ENCODE peak calls at places on chromosomes 16 and 17, in six cellular contexts. V is IMR-90, H is neuronal stem cell, F is trophoblast cell, X is mesendoderm, O is mesenchymal stem cell. S is an unnamed sample.

GRCh38 chr17:77872714-77873517 is 85.6 kb upstream of the TNRC6C start:
- DNase-seq in V (no peak), H (no peak), F (no peak), X (no peak), O (no peak), S (no peak)

GRCh38 chr17:6698004-6698403 is 15.2 kb downstream of the SLC13A5 start:
- DNase-seq in V (no peak), H (no peak), F (no peak), X (no peak), O (no peak), S (no peak)

GRCh38 chr16:13902677-13903076 is 17.3 kb upstream of the ERCC4 start:
- DNase-seq in V (peak; percentile 58), H (no peak), F (no peak), X (no peak), O (no peak), S (no peak)

GRCh38 chr16:88078111-88078775 is 127.0 kb downstream of the BANP start:
- DNase-seq in V (no peak), H (no peak), F (no peak), X (no peak), O (no peak), S (no peak)

GRCh38 chr16:25198021-25198420 is 18.7 kb upstream of the AQP8 start:
- DNase-seq in V (peak; percentile 18), H (no peak), F (no peak), X (no peak), O (no peak), S (no peak)

GRCh38 chr17:74873874-74874614 is 1.2 kb upstream of the FDXR start:
- DNase-seq in V (no peak), H (no peak), F (no peak), X (no peak), O (peak; percentile 25), S (no peak)

GRCh38 chr17:18038149-18038850 is 668 bp downstream of the ATPAF2 start:
- DNase-seq in V (peak; percentile 16), H (no peak), F (no peak), X (peak; percentile 24), O (peak; percentile 11), S (no peak)

GRCh38 chr16:15971435-15971805 is 22.0 kb downstream of the ABCC1 start:
- DNase-seq in V (no peak), H (no peak), F (no peak), X (peak; percentile 27), O (no peak), S (peak; percentile 71)

GRCh38 chr17:44210342-44211192 is 8.9 kb downstream of the UBTF start:
- DNase-seq in V (peak; percentile 85), H (peak; percentile 78), F (peak; percentile 82), X (peak; percentile 93), O (peak; percentile 86), S (peak; percentile 98)

GRCh38 chr17:79919164-79919585 is 79.9 kb upstream of the CBX4 start:
- DNase-seq in V (no peak), H (no peak), F (no peak), X (no peak), O (no peak), S (no peak)

GRCh38 chr16:57374067-57374534 is 1.8 kb downstream of the CX3CL1 start:
- DNase-seq in V (peak; percentile 62), H (no peak), F (no peak), X (no peak), O (no peak), S (no peak)

GRCh38 chr17:16995930-16996329 is 24.0 kb upstream of the TNFRSF13B start:
- DNase-seq in V (no peak), H (no peak), F (no peak), X (no peak), O (no peak), S (no peak)

GRCh38 chr17:692116-692515 is 22.5 kb downstream of the VPS53 start:
- DNase-seq in V (peak; percentile 89), H (no peak), F (no peak), X (no peak), O (peak; percentile 27), S (no peak)

GRCh38 chr17:63694974-63695773 is 4.8 kb downstream of the LIMD2 start:
- DNase-seq in V (no peak), H (no peak), F (no peak), X (no peak), O (no peak), S (no peak)

GRCh38 chr17:8892338-8892690 is 24.8 kb upstream of the PIK3R6 start:
- DNase-seq in V (no peak), H (no peak), F (no peak), X (no peak), O (no peak), S (no peak)

GRCh38 chr16:66373667-66374066 is 7.2 kb downstream of the CDH5 start:
- DNase-seq in V (no peak), H (no peak), F (no peak), X (no peak), O (no peak), S (no peak)

GRCh38 chr17:17004251-17004996 is 32.5 kb upstream of the TNFRSF13B start:
- DNase-seq in V (no peak), H (no peak), F (no peak), X (no peak), O (no peak), S (no peak)

GRCh38 chr17:45883063-45883462 is 11.3 kb upstream of the MAPT start:
- DNase-seq in V (no peak), H (no peak), F (no peak), X (no peak), O (no peak), S (no peak)

GRCh38 chr17:82003411-82004381 is 19.0 kb downstream of the CENPX start:
- DNase-seq in V (peak; percentile 95), H (no peak), F (peak; percentile 97), X (peak; percentile 87), O (peak; percentile 98), S (no peak)

GRCh38 chr17:28467456-28468025 is 5.9 kb upstream of the SLC13A2 start:
- DNase-seq in V (peak; percentile 33), H (no peak), F (no peak), X (no peak), O (peak; percentile 68), S (no peak)

DNA sequence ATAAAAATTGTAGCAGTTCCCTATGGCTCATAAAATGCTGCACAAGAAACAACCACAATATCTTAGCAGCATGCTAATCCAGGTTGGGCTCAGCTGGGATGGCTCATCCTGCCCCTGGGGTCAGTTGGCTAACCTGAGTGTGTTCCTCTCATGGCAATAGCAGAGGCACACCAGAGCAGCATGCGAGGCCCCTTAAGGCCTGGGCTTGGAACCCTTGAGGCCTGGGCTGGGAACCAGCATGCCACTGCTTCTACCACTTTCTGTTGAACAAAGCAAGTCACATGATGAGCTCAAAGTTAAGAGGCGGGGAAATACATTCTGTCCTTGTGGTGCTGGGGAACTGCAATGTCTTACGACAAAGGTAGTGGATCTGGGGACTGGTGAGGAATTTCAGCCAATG is 154.4 kb upstream of the FOXF1 start:
- DNase-seq in V (no peak), H (no peak), F (no peak), X (peak; percentile 45), O (no peak), S (no peak)
- H2AK5ac ChIP-seq in V (peak overlapping the region; percentile 99), H (no peak overlapping the region), F (no peak overlapping the region), X (no peak overlapping the region), O (no peak overlapping the region), S (no peak overlapping the region)

GRCh38 chr17:66185842-66186241 is 6.1 kb downstream of the CEP112 start:
- DNase-seq in V (no peak), H (no peak), F (no peak), X (no peak), O (no peak), S (no peak)

GRCh38 chr17:66191607-66192377 is at the start of gene CEP112:
- DNase-seq in V (peak; percentile 53), H (peak; percentile 91), F (peak; percentile 54), X (peak; percentile 90), O (peak; percentile 74), S (peak; percentile 97)

GRCh38 chr17:66192378-66192687 is 400 bp upstream of the CEP112 start:
- DNase-seq in V (no peak), H (no peak), F (no peak), X (no peak), O (no peak), S (no peak)

GRCh38 chr17:66187718-66188117 is 4.2 kb downstream of the CEP112 start:
- DNase-seq in V (no peak), H (no peak), F (no peak), X (no peak), O (no peak), S (no peak)

DNA sequence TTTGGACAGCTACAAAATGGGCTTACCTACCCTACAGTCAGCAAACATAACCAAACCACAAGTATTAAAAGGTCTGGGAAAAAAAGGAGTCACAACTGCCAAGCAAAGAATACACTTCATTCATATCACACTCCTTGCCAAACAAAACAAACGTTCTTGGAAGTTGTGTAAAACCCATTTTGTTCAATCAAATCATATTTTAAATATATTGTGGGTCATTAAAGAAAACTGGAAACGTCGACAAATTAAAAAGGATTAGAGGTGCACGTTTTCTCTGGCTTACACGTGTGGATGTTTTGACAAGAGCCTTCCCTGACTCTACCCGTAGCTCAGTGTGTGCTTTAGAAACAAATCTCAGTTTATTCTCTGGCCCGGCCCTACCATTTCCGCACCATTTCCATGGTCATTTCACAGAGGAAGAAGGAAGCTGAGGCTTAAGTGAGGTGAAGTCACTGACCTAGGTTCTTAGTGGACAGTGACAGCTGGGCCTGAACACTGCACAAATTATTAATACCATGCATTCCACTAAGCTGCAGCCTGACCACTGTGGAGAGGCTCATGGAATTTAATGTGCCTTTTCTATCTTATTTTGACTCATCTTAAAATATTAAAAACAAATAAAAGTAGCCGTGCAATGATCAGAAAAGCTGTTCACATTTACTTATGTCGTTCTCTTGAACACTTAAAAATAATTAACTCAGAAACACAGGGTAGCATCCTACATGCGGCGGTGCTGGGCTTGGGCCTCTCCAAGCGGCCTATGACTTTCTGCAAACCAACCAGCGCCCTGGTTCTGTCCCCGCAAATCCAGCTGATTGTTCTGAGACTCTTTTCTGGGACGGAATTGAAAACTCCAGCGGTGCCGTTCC is 961 bp downstream of the CEP112 start:
- DNase-seq in V (peak; percentile 79), H (no peak), F (no peak), X (no peak), O (peak; percentile 49), S (no peak)
- H3K9ac ChIP-seq in V (peak overlapping the region; percentile 76), H (peak overlapping the region; percentile 78), F (no peak overlapping the region), X (peak overlapping the region; percentile 86), O (peak overlapping the region; percentile 91), S (peak overlapping the region; percentile 13)

GRCh38 chr16:28596840-28597691 is at the start of gene SULT1A2:
- DNase-seq in V (no peak), H (no peak), F (no peak), X (peak; percentile 68), O (no peak), S (peak; percentile 56)

GRCh38 chr16:28592511-28592910 is 4.3 kb downstream of the SULT1A2 start:
- DNase-seq in V (no peak), H (no peak), F (no peak), X (no peak), O (no peak), S (no peak)

GRCh38 chr16:28597692-28598261 is 927 bp upstream of the SULT1A2 start:
- DNase-seq in V (no peak), H (peak; percentile 29), F (no peak), X (peak; percentile 77), O (no peak), S (peak; percentile 65)

GRCh38 chr16:28592979-28593553 is 3.8 kb downstream of the SULT1A2 start:
- DNase-seq in V (no peak), H (no peak), F (no peak), X (no peak), O (no peak), S (no peak)

GRCh38 chr16:28596115-28596630 is 677 bp downstream of the SULT1A2 start:
- DNase-seq in V (no peak), H (no peak), F (no peak), X (no peak), O (no peak), S (peak; percentile 20)
- H3K23ac ChIP-seq in V (no peak overlapping the region), H (no peak overlapping the region), F (no peak overlapping the region), X (no peak overlapping the region), O (no peak overlapping the region), S (no peak overlapping the region)

GRCh38 chr17:14311186-14311705 is 10.4 kb downstream of the HS3ST3B1 start:
- DNase-seq in V (no peak), H (no peak), F (no peak), X (no peak), O (no peak), S (no peak)
- H2AK5ac ChIP-seq in V (no peak overlapping the region), H (no peak overlapping the region), F (no peak overlapping the region), X (no peak overlapping the region), O (no peak overlapping the region), S (no peak overlapping the region)

S was measured in H9.